ENCODE peak calls at places on chromosomes 11 and 22, in five cellular contexts. M is H1, T is H9, Y is mesenchymal stem cell, V is trophoblast cell. N is an unnamed sample.

GRCh38 chr11:35305670-35306382 is 113.5 kb downstream of the SLC1A2 start:
- DNase-seq in M (peak; percentile 21), T (peak; percentile 76), Y (peak; percentile 64), V (peak; percentile 36), N (peak; percentile 33)

GRCh38 chr22:17773606-17774205 is 563 bp downstream of the BID start:
- DNase-seq in M (no peak), T (peak; percentile 78), Y (peak; percentile 46), V (peak; percentile 52), N (peak; percentile 67)

GRCh38 chr11:95676280-95676679 is 113.3 kb downstream of the FAM76B start:
- DNase-seq in M (no peak), T (no peak), Y (no peak), V (no peak), N (no peak)

GRCh38 chr11:109728056-109728455 is 306.1 kb downstream of the C11orf87 start:
- DNase-seq in M (no peak), T (no peak), Y (peak; percentile 49), V (peak; percentile 42), N (no peak)

GRCh38 chr11:129577986-129578385 is 202.3 kb downstream of the BARX2 start:
- DNase-seq in M (no peak), T (no peak), Y (no peak), V (no peak), N (no peak)

GRCh38 chr11:3904228-3904627 is 48.8 kb downstream of the STIM1 start:
- DNase-seq in M (no peak), T (no peak), Y (no peak), V (peak; percentile 46), N (no peak)

GRCh38 chr11:77085652-77086051 is 17.0 kb upstream of the OMP start:
- DNase-seq in M (no peak), T (no peak), Y (no peak), V (no peak), N (no peak)

GRCh38 chr11:110130642-110131238 is 37.5 kb downstream of the ZC3H12C start:
- DNase-seq in M (peak; percentile 0), T (peak; percentile 42), Y (no peak), V (peak; percentile 5), N (peak; percentile 86)

GRCh38 chr22:17471901-17472566 is 91.3 kb upstream of the SLC25A18 start:
- DNase-seq in M (no peak), T (no peak), Y (no peak), V (peak; percentile 23), N (peak; percentile 39)

GRCh38 chr22:42754658-42755057 is 34.0 kb upstream of the A4GALT start:
- DNase-seq in M (no peak), T (no peak), Y (no peak), V (peak; percentile 71), N (no peak)

GRCh38 chr22:17095538-17095937 is 10.7 kb downstream of the IL17RA start:
- DNase-seq in M (no peak), T (no peak), Y (no peak), V (no peak), N (no peak)

GRCh38 chr11:99424313-99425084 is 403.8 kb downstream of the CNTN5 start:
- DNase-seq in M (no peak), T (peak; percentile 42), Y (no peak), V (no peak), N (no peak)

GRCh38 chr11:116221351-116221750 is 551.4 kb downstream of the BUD13 start:
- DNase-seq in M (no peak), T (no peak), Y (no peak), V (no peak), N (no peak)

GRCh38 chr11:122422707-122423106 is 232.8 kb upstream of the UBASH3B start:
- DNase-seq in M (no peak), T (no peak), Y (no peak), V (peak; percentile 97), N (no peak)

GRCh38 chr22:29734853-29735252 is 15.1 kb downstream of the CABP7 start:
- DNase-seq in M (no peak), T (peak; percentile 63), Y (no peak), V (no peak), N (no peak)

GRCh38 chr22:43515902-43516301 is 104.1 kb downstream of the MPPED1 start:
- DNase-seq in M (no peak), T (peak; percentile 74), Y (no peak), V (no peak), N (no peak)

GRCh38 chr22:20239063-20239950 is 28.8 kb downstream of the RTN4R start:
- DNase-seq in M (no peak), T (no peak), Y (no peak), V (no peak), N (no peak)

GRCh38 chr11:93967944-93968343 is 53.2 kb upstream of the HEPHL1 start:
- DNase-seq in M (no peak), T (no peak), Y (no peak), V (no peak), N (no peak)

GRCh38 chr11:32312865-32313403 is 122.4 kb downstream of the WT1 start:
- DNase-seq in M (no peak), T (peak; percentile 73), Y (peak; percentile 72), V (peak; percentile 93), N (no peak)

GRCh38 chr11:75428301-75428724 is 4.7 kb downstream of the KLHL35 start:
- DNase-seq in M (no peak), T (peak; percentile 87), Y (no peak), V (peak; percentile 85), N (no peak)
- H3K27ac ChIP-seq in M (no peak overlapping the region), T (no peak overlapping the region), Y (no peak overlapping the region), V (no peak overlapping the region), N (no peak overlapping the region)

DNA sequence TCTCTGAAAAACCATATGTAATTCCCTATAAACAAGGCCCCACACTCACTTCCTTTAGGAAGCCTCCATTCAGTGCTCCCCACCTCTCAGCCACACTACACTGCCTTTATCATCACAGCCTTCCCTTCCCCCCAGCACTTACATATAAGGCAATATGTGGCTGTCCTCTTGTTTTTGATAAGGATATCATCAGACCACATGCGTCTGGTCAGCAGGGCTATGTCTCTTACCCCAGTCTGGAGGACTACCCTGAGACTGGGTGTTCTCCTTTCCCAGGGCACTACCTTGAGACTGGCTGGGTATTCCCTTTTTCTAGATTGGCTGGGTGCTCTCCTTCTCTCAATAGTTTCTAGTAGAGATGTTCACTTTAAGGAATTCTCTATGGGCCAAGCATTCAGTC is 7.8 kb downstream of the KCNE3 start:
- DNase-seq in M (no peak), T (no peak), Y (no peak), V (no peak), N (no peak)
- H2BK12ac ChIP-seq in M (no peak overlapping the region), T (no peak overlapping the region), Y (no peak overlapping the region), V (no peak overlapping the region), N (no peak overlapping the region)

GRCh38 chr11:46979358-46979757 is 42.8 kb downstream of the CSTPP1 start:
- DNase-seq in M (no peak), T (no peak), Y (no peak), V (no peak), N (no peak)
- H3K27ac ChIP-seq in M (no peak overlapping the region), T (no peak overlapping the region), Y (no peak overlapping the region), V (no peak overlapping the region), N (no peak overlapping the region)

DNA sequence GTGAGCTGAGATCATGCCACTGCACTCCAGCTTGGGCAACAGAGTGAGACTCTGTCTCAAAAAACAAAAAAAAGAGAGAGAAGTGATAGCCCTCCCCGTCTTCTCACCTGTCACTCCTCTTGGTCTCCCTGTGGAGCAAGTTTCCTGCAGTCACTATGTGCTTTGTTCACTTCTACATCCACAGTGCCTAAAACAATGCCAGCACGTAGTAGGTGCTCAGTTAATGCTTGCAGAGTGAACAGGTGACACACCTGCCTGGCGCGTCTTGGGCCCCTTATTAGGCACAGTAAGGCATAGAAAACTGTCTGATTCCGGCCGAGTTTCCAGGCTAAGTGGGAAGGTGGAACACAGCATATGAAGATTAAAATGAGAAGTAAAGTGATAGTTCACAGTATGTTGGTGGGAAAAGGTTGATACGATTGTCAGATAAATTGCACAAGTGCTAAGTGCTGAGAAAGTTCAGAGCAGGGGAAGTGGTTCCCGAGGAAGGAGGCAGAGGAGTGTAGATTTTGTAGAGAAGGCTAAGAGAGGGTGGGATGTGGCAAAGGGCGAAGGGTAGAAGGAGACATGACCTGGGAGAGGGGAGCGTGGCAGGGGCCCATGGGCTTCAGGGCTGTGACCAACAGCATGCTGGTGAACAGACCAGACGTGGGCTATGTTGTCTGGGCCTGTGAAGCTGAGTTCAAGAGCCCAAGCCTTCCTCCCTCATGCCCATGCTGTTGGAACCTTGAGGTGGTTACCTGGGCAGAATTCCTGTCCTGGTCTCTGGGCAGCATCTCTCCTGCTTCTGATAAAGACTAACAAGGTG is 41.9 kb downstream of the BCR start:
- DNase-seq in M (no peak), T (no peak), Y (no peak), V (no peak), N (no peak)
- H2BK12ac ChIP-seq in M (no peak overlapping the region), T (no peak overlapping the region), Y (no peak overlapping the region), V (no peak overlapping the region), N (no peak overlapping the region)

GRCh38 chr11:128524172-128524571 is 63.2 kb downstream of the ETS1 start:
- DNase-seq in M (no peak), T (no peak), Y (no peak), V (no peak), N (no peak)
- H3K27ac ChIP-seq in M (no peak overlapping the region), T (no peak overlapping the region), Y (no peak overlapping the region), V (no peak overlapping the region), N (no peak overlapping the region)

N was measured in neuronal stem cell.